ENCODE peak calls at places on chromosome 16, in five cellular contexts. U is choroid plexus epithelial cell, Z is sigmoid colon, T is right cardiac atrium, Q is AG04449. O is an unnamed sample.

GRCh38 chr16:82627811-82628339 is 1.1 kb downstream of the CDH13 start:
- DNase-seq in Q (no peak), T (peak), Z (peak), U (no peak), O (no peak)

GRCh38 chr16:54175169-54175551 is 111.4 kb downstream of the IRX3 start:
- DNase-seq in Z (no peak), U (no peak), Q (no peak), T (no peak), O (no peak)

GRCh38 chr16:31094088-31094423 is 541 bp downstream of the VKORC1 start:
- DNase-seq in Q (no peak), Z (no peak), T (no peak), U (no peak), O (no peak)

GRCh38 chr16:1434644-1435592 is 4.0 kb downstream of the PERCC1 start:
- DNase-seq in T (no peak), U (no peak), Z (no peak), Q (no peak), O (no peak)

GRCh38 chr16:57603110-57604024 is 25.1 kb upstream of the ADGRG1 start:
- DNase-seq in U (no peak), Z (peak), Q (no peak), T (no peak), O (no peak)

GRCh38 chr16:69940676-69941075 is 10.5 kb upstream of the CLEC18A start:
- DNase-seq in T (peak), U (no peak), Q (no peak), Z (no peak), O (no peak)

GRCh38 chr16:74052006-74052405 is 244.6 kb upstream of the PSMD7 start:
- DNase-seq in T (no peak), Q (no peak), Z (no peak), U (no peak), O (no peak)

GRCh38 chr16:56643080-56643778 is 4.8 kb downstream of the MT1A start:
- DNase-seq in T (peak), Q (no peak), U (peak), Z (peak), O (peak)

GRCh38 chr16:1323296-1324239 is 9.9 kb upstream of the BAIAP3 start:
- DNase-seq in Q (no peak), T (no peak), Z (no peak), U (no peak), O (no peak)

GRCh38 chr16:30079480-30079879 is 3.7 kb downstream of the PPP4C start:
- DNase-seq in U (no peak), Q (no peak), Z (no peak), T (peak), O (no peak)

GRCh38 chr16:26963109-26963508 is 103.6 kb upstream of the C16orf82 start:
- DNase-seq in T (no peak), Q (no peak), U (peak), Z (no peak), O (no peak)

GRCh38 chr16:46986896-46987295 is 13.4 kb upstream of the DNAJA2 start:
- DNase-seq in Q (no peak), Z (no peak), U (peak), T (no peak), O (no peak)

GRCh38 chr16:7246578-7246977 is 86.1 kb upstream of the RBFOX1 start:
- DNase-seq in T (no peak), Q (no peak), Z (no peak), U (no peak), O (no peak)

GRCh38 chr16:72203401-72203800 is 31.4 kb upstream of the PMFBP1 start:
- DNase-seq in Q (no peak), Z (no peak), T (peak), U (peak), O (peak)

GRCh38 chr16:73389075-73389474 is 341.1 kb upstream of the ZFHX3 start:
- DNase-seq in Q (no peak), U (no peak), T (no peak), Z (no peak), O (no peak)

GRCh38 chr16:68078726-68079615 is 6.2 kb upstream of the NFATC3 start:
- DNase-seq in T (no peak), Q (no peak), U (no peak), Z (no peak), O (no peak)

GRCh38 chr16:8634991-8635736 is 13.7 kb downstream of the METTL22 start:
- DNase-seq in T (no peak), Q (no peak), U (peak), Z (peak), O (no peak)

GRCh38 chr16:69127966-69128510 is 4.3 kb downstream of the CHTF8 start:
- DNase-seq in U (no peak), Z (no peak), T (no peak), Q (no peak), O (no peak)

GRCh38 chr16:2962334-2963073 is 1.6 kb upstream of the KREMEN2 start:
- DNase-seq in Z (no peak), T (peak), Q (no peak), U (no peak), O (no peak)

GRCh38 chr16:1458977-1459341 is 14.6 kb upstream of the CCDC154 start:
- DNase-seq in Q (no peak), Z (no peak), T (peak), U (no peak), O (no peak)

GRCh38 chr16:67770371-67770991 is 35.9 kb downstream of the RANBP10 start:
- DNase-seq in T (no peak), Q (no peak), Z (no peak), U (peak), O (no peak)

GRCh38 chr16:1993731-1994131 is 4.0 kb downstream of the SYNGR3 start:
- DNase-seq in U (peak), Z (no peak), T (peak), Q (no peak), O (no peak)

GRCh38 chr16:17413508-17413907 is 57.3 kb downstream of the XYLT1 start:
- DNase-seq in U (no peak), Z (no peak), Q (no peak), T (no peak), O (no peak)

GRCh38 chr16:53282975-53283946 is 151.0 kb upstream of the RBL2 start:
- DNase-seq in Z (no peak), T (no peak), Q (no peak), U (peak), O (no peak)

GRCh38 chr16:75319513-75320401 is 68.3 kb upstream of the BCAR1 start:
- DNase-seq in T (no peak), Q (peak), Z (no peak), U (peak), O (no peak)

GRCh38 chr16:558298-559020 is 1.7 kb upstream of the PRR35 start:
- DNase-seq in U (no peak), T (no peak), Z (no peak), Q (no peak), O (no peak)

GRCh38 chr16:80346160-80346632 is 194.6 kb upstream of the DYNLRB2 start:
- DNase-seq in Q (no peak), T (no peak), U (peak), Z (no peak), O (no peak)

GRCh38 chr16:52090080-52090479 is 456.9 kb downstream of the TOX3 start:
- DNase-seq in T (no peak), Z (no peak), Q (no peak), U (no peak), O (no peak)

GRCh38 chr16:19001788-19002187 is 18.1 kb downstream of the TMC7 start:
- DNase-seq in U (no peak), T (no peak), Q (peak), Z (no peak), O (no peak)

GRCh38 chr16:84868829-84869457 is 49.2 kb downstream of the CRISPLD2 start:
- DNase-seq in Z (no peak), U (no peak), T (no peak), Q (no peak), O (no peak)

GRCh38 chr16:3099732-3100499 is 822 bp upstream of the ZSCAN10 start:
- DNase-seq in Q (peak), Z (peak), U (peak), T (peak), O (peak)

DNA sequence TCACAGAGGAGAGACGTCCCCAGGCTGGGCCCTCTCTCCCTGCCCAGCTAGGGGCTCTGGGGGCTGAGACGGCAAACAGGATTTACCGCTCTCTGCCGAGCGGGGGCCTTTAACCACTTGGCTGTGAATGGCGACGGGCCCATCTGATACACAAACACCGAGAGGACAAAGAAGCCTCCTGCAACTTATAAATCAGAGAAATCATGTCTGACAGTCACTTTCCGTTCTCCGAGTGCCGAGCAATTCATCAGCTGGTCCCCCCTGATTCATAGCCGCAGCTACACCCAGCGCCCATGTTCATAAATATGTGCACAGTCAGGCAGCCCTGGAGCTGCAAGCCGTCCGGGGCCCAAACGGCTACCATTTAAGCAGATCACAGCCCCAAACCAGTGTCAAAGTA is 154.4 kb downstream of the C16orf78 start:
- DNase-seq in U (peak), T (no peak), Q (no peak), Z (no peak), O (peak)
- H3K4me3 ChIP-seq in U (peak), T (peak), Q (peak), Z (peak), O (peak)

DNA sequence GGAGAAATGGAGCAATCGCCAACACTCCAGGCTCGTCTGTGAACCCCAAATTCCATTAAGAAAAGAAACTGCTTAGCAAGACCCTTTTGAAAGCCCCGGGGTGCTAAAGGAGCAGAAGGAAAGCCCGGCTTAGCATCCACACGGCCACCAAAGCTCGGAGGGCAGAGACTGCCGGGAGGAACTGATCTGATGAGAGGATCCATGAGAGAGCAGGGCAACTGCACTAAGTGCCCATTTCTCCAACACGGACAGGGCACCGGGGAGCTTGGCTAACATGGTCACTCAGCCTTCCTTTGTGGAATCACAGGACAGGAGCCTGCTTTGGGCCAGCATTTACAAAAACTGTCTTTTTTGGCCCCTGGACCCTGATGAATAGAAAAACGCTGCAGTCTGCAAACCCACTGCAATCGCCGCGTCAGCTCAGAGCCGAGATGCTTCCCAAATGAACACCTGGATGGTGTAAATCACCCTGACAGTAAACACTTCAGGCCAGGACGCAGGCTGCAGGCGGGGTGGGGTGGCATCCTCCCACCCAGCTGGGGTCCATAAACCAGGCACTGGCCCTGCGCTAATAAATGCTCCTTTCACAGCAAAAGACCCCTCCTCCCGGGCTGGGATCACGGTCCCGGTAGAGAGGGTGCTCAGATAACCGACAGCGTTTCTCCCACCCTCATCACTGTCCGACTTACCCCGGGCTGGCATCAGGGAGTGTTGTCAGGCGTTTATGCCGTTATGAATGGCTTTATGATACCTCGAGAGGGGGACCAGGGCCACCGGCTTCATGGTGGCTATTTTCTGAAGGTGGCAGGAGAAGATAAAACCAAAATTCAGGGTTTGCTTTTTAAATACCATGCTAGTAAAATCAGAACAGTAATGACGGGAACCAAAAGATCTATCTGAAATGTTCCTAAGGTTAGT is 299.5 kb downstream of the IRF8 start:
- DNase-seq in U (no peak), T (no peak), Q (no peak), Z (peak), O (no peak)
- H3K4me3 ChIP-seq in U (no peak), T (no peak), Q (no peak), Z (peak), O (no peak)

GRCh38 chr16:23959801-23960072 is 124.0 kb downstream of the PRKCB start:
- DNase-seq in Z (no peak), T (no peak), Q (no peak), U (no peak), O (no peak)
- H3K4me3 ChIP-seq in Z (no peak), T (no peak), Q (no peak), U (no peak), O (no peak)

GRCh38 chr16:11682655-11683096 is 14.4 kb downstream of the SNN start:
- DNase-seq in Q (peak), Z (peak), U (peak), T (no peak), O (no peak)
- H3K4me3 ChIP-seq in Q (no peak), Z (no peak), U (no peak), T (no peak), O (no peak)

DNA sequence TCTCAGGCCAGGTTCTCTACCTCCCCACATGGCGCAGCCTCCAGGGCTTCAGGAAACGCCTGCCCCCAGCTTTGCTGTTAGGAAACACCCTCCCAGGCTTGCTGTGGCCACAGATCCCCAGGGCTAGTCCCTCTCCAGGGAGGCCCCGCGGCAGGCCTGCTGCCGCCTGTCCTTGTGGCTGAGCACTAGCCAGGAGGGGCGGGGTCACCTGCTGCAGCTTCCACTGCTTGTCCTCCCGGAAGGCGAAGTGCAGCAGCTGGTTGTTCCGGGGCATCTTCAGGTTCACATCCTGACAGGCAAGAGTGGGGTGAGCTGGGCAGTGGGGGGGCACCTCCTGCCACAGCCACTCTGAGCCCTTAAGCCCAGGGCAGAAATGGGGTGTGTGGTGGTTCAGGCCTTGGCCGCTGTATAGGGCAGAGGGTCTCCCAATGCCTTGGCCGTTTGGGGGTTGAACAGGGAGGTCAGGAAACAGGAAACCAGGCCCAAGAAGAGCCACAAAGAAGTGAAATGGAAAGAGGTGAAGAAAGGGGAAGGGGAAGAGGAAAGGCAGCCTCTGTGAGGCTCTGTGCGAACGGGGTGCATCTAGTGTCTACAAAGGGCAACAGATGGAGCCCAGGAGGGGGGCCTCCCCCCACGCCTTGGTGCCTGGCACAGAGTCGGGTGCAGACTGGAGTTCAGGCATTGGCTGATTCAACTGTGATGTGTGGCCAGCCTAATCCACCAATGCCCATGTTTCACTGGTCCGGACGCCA is 2.0 kb downstream of the ROGDI start:
- DNase-seq in U (no peak), Z (no peak), Q (no peak), T (peak), O (no peak)
- H3K4me3 ChIP-seq in U (no peak), Z (no peak), Q (no peak), T (no peak), O (no peak)

GRCh38 chr16:20957153-20957552 is 56.6 kb downstream of the LYRM1 start:
- DNase-seq in Z (no peak), Q (no peak), T (no peak), U (no peak), O (no peak)

GRCh38 chr16:20966746-20967145 is 66.2 kb downstream of the LYRM1 start:
- DNase-seq in Q (no peak), T (no peak), U (no peak), Z (no peak), O (no peak)

GRCh38 chr16:20956319-20956718 is 55.7 kb downstream of the LYRM1 start:
- DNase-seq in T (no peak), U (peak), Q (peak), Z (no peak), O (no peak)

DNA sequence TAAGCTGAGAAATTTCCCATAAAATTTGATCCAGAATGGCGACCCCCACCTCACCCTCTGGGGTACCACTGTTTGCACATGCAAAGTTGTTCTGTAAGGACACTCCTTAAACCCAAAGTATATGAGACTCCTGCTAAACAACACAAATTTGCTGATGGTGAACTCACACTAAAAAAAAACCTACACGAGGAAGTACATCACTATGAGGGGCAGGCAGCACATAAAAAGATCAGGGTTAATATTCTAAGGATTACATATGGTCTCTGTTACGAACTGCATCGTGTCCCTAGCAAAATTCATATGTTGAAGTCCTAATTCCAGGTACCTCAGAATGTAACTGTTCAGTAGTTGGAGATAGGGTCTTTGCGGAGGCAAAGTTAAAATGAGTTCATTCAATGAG is 60.3 kb downstream of the LYRM1 start:
- DNase-seq in T (no peak), U (no peak), Q (no peak), Z (no peak), O (no peak)
- H3K4me3 ChIP-seq in T (no peak), U (no peak), Q (no peak), Z (no peak), O (no peak)

GRCh38 chr16:64907844-64908243 is 214.0 kb downstream of the CDH11 start:
- DNase-seq in Z (no peak), U (no peak), T (no peak), Q (no peak), O (no peak)

DNA sequence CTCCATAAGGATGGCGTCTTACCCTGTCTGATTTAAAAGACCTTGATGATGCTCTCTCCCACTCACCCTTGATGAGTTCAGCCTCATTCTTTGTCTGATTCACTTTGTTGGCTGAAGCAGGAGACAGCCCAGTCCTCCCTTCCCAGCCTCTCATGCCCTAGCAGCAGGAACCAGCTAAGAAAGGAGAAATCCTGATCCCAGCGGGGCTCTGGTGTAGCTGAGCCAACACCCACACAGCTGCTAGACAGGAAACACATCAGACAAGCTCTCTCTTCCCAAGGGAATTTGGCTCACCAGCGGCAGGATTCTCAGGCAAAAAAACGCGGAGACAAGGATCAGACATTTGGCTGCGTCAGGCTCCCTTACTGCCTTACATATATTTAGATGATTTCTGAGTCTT is 211.5 kb downstream of the CDH11 start:
- DNase-seq in Q (peak), Z (no peak), T (peak), U (peak), O (peak)
- H3K4me3 ChIP-seq in Q (no peak), Z (no peak), T (no peak), U (peak), O (no peak)